ENCODE peak calls at places on chromosomes 11 and 22, in six cellular contexts. J is GM12878, W is WTC11, B is K562, M is HepG2, Z is H1. O is an unnamed sample.

GRCh38 chr11:118206612-118207031 is 18.2 kb downstream of the JAML start:
- DNase-seq in J (no peak), W (no peak), B (no peak), M (no peak), Z (no peak), O (no peak)

GRCh38 chr22:24027991-24028390 is 16.9 kb downstream of the CABIN1 start:
- DNase-seq in J (no peak), W (no peak), B (no peak), M (no peak), Z (no peak), O (no peak)

GRCh38 chr11:116535954-116536353 is 236.8 kb downstream of the BUD13 start:
- DNase-seq in J (no peak), W (peak), B (no peak), M (no peak), Z (no peak), O (peak)

GRCh38 chr11:3195251-3196160 is 23.1 kb downstream of the MRGPRG start:
- DNase-seq in J (no peak), W (no peak), B (peak), M (peak), Z (no peak), O (peak)

GRCh38 chr22:43411981-43412807 is at the start of gene MPPED1:
- DNase-seq in J (no peak), W (no peak), B (no peak), M (no peak), Z (no peak), O (peak)

GRCh38 chr11:64000740-64001514 is 14.7 kb downstream of the OTUB1 start:
- DNase-seq in J (no peak), W (peak), B (no peak), M (no peak), Z (no peak), O (peak)

GRCh38 chr11:83192846-83193245 is 666 bp upstream of the ANKRD42 start:
- DNase-seq in J (no peak), W (no peak), B (no peak), M (peak), Z (no peak), O (no peak)

GRCh38 chr11:108007819-108008218 is 879 bp upstream of the CUL5 start:
- DNase-seq in J (no peak), W (no peak), B (no peak), M (no peak), Z (no peak), O (no peak)

GRCh38 chr11:117281159-117281558 is 10.0 kb upstream of the BACE1-AS start:
- DNase-seq in J (no peak), W (no peak), B (no peak), M (no peak), Z (no peak), O (no peak)

GRCh38 chr22:11253000-11253511 is 4274.9 kb upstream of the OR11H1 start:
- DNase-seq in J (no peak), W (no peak), B (no peak), M (no peak), Z (no peak), O (no peak)

GRCh38 chr11:61616443-61616842 is 35.6 kb upstream of the SYT7 start:
- DNase-seq in J (no peak), W (no peak), B (no peak), M (no peak), Z (no peak), O (no peak)

GRCh38 chr11:19275496-19275895 is 34.8 kb upstream of the E2F8 start:
- DNase-seq in J (no peak), W (no peak), B (no peak), M (no peak), Z (no peak), O (no peak)

GRCh38 chr11:15875934-15876333 is 480.4 kb downstream of the SOX6 start:
- DNase-seq in J (no peak), W (no peak), B (no peak), M (no peak), Z (no peak), O (no peak)

GRCh38 chr22:29704528-29705285 is 15.1 kb upstream of the CABP7 start:
- DNase-seq in J (no peak), W (no peak), B (no peak), M (peak), Z (no peak), O (no peak)

GRCh38 chr11:120471131-120471530 is 40.4 kb upstream of the GRIK4 start:
- DNase-seq in J (no peak), W (no peak), B (no peak), M (no peak), Z (no peak), O (no peak)

GRCh38 chr11:65066315-65066714 is 8.0 kb upstream of the NAALADL1 start:
- DNase-seq in J (no peak), W (no peak), B (no peak), M (no peak), Z (no peak), O (no peak)

DNA sequence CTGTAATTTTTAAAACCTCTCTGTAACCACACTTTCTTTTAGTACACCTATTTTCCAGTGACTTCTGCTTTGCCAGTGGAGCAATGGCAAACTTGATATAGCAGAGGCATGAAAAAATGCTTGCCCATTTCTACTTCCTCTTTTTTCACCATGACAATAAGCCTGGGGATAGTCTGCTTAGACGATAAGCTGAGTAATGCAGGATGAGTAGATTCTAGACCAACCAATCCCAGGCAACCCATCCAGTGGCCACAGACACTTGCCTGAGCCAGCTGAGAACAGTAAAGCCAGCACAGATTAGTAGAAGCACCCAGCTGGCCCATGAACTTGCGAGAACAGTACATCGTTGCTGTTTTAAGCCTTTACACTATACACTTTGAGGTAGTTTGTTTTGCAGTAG is 37.5 kb downstream of the DDI1 start:
- DNase-seq in J (peak), W (no peak), B (no peak), M (no peak), Z (no peak), O (peak)
- TF ChIP-seq CREB1 in J (no peak), W (no peak), B (no peak), M (no peak), Z (no peak), O (no peak)

GRCh38 chr22:46659059-46659790 is 39.0 kb downstream of the GRAMD4 start:
- DNase-seq in J (no peak), W (no peak), B (no peak), M (no peak), Z (no peak), O (no peak)
- TF ChIP-seq CREB1 in J (no peak), W (no peak), B (no peak), M (no peak), Z (no peak), O (no peak)

GRCh38 chr22:28582806-28583205 is 96.8 kb downstream of the TTC28 start:
- DNase-seq in J (no peak), W (no peak), B (no peak), M (no peak), Z (no peak), O (peak)
- TF ChIP-seq CREB1 in J (no peak), W (no peak), B (no peak), M (no peak), Z (no peak), O (no peak)

GRCh38 chr22:17243524-17243923 is 24.3 kb upstream of the ADA2 start:
- DNase-seq in J (peak), W (no peak), B (no peak), M (no peak), Z (no peak), O (no peak)
- TF ChIP-seq CREB1 in J (peak), W (no peak), B (no peak), M (no peak), Z (no peak), O (no peak)

GRCh38 chr11:1198766-1199688 is 23.8 kb upstream of the MUC5B start:
- DNase-seq in J (no peak), W (peak), B (no peak), M (no peak), Z (no peak), O (no peak)
- TF ChIP-seq CREB1 in J (no peak), W (no peak), B (no peak), M (no peak), Z (no peak), O (no peak)

GRCh38 chr11:126345759-126346585 is 9.5 kb upstream of the ST3GAL4 start:
- DNase-seq in J (no peak), W (no peak), B (peak), M (no peak), Z (no peak), O (no peak)

GRCh38 chr11:126346586-126346940 is 8.9 kb upstream of the ST3GAL4 start:
- DNase-seq in J (no peak), W (no peak), B (no peak), M (no peak), Z (no peak), O (peak)

GRCh38 chr11:126343051-126343450 is 12.4 kb upstream of the ST3GAL4 start:
- DNase-seq in J (no peak), W (no peak), B (no peak), M (no peak), Z (no peak), O (no peak)

GRCh38 chr11:126345283-126345682 is 10.2 kb upstream of the ST3GAL4 start:
- DNase-seq in J (no peak), W (no peak), B (no peak), M (no peak), Z (no peak), O (no peak)

DNA sequence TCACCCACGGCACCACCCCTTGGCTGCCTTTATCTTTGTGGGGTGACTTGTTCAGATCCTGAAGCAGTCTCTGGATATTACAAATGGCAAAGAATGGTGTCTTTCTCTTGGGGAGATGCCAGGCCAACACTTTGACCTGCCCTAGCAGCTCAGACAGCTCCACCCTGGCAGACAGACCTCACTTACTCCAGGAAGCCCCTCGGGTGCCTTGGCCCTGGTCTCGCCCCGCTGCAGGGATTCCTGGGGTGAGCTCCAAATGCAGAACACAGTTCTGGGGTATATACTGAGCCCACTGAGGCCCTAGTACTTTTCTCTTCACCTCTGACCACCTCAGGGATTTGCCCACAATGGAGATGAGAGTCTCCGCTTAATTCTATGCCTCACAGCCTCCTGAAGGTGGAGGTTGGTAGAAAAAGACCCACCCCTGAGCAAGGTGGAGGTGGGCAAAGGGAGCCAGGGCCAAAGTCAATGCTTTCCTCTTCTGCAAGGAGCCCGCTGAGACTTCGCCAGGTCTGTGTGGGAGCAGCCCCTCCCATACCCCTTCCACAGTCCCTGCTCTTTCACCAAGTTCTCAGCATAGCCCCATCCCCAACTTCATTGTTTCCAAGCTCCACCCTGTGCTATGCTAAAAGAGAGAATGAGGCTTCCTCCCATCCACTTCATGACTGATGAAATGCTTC is 11.1 kb upstream of the ST3GAL4 start:
- DNase-seq in J (no peak), W (no peak), B (no peak), M (no peak), Z (no peak), O (no peak)
- TF ChIP-seq CREB1 in J (no peak), W (no peak), B (no peak), M (no peak), Z (no peak), O (no peak)

DNA sequence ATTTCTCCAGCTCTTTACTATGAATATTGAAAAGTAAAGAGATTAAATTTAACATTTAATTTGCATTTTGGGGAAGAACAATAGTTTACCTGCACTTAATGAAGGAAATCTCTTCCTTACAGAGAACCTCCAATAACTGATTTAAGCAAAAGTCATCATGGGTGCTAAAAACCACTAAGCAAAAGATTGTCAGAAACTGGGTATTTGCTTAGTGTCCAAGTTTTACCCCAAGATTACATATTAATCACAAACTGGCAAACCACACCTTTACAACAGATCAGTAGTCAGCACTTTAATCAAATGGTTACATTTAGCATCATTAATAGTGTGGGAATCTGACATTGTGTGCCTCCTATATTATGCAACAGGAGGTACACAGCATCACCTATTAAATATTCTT is 2.7 kb downstream of the ZBTB44 start:
- DNase-seq in J (no peak), W (no peak), B (no peak), M (no peak), Z (no peak), O (no peak)
- TF ChIP-seq CREB1 in J (no peak), W (no peak), B (no peak), M (no peak), Z (no peak), O (no peak)

GRCh38 chr22:37609240-37610152 is 862 bp downstream of the GGA1 start:
- DNase-seq in J (no peak), W (no peak), B (peak), M (no peak), Z (no peak), O (no peak)

GRCh38 chr22:37607912-37608476 is 640 bp upstream of the GGA1 start:
- DNase-seq in J (peak), W (no peak), B (no peak), M (no peak), Z (no peak), O (peak)

GRCh38 chr22:37608477-37609239 is at the start of gene GGA1:
- DNase-seq in J (no peak), W (peak), B (peak), M (peak), Z (peak), O (peak)

GRCh38 chr22:37610480-37611148 is 2.0 kb downstream of the GGA1 start:
- DNase-seq in J (no peak), W (no peak), B (no peak), M (no peak), Z (no peak), O (no peak)

GRCh38 chr22:37611202-37611601 is 2.6 kb downstream of the GGA1 start:
- DNase-seq in J (no peak), W (no peak), B (no peak), M (no peak), Z (no peak), O (no peak)
- TF ChIP-seq CREB1 in J (no peak), W (no peak), B (no peak), M (no peak), Z (no peak), O (no peak)

O was measured in GM23338.